ENCODE peak calls at places on chromosomes 6 and 20, in four cellular contexts. One of them, this sample, is unnamed.

GRCh38 chr20:9710685-9711084 is 128.2 kb downstream of the PAK5 start:
- DNase-seq in IMR-90: no peak
- DNase-seq in A549: no peak
- DNase-seq in testis: no peak
- DNase-seq in this sample: no peak

GRCh38 chr20:6892729-6893128 is 125.2 kb downstream of the BMP2 start:
- DNase-seq in A549: no peak
- DNase-seq in IMR-90: no peak
- DNase-seq in testis: no peak
- DNase-seq in this sample: no peak

GRCh38 chr20:63846128-63846771 is 15.0 kb upstream of the ABHD16B start:
- DNase-seq in A549: no peak
- DNase-seq in IMR-90: no peak
- DNase-seq in testis: peak; percentile 75
- DNase-seq in this sample: peak; percentile 58

GRCh38 chr20:23165307-23165750 is 79.2 kb upstream of the CD93 start:
- DNase-seq in A549: no peak
- DNase-seq in testis: no peak
- DNase-seq in IMR-90: no peak
- DNase-seq in this sample: no peak

GRCh38 chr6:131244942-131245341 is 109.7 kb downstream of the AKAP7 start:
- DNase-seq in A549: no peak
- DNase-seq in testis: no peak
- DNase-seq in IMR-90: no peak
- DNase-seq in this sample: no peak

GRCh38 chr6:159008656-159009288 is 8.8 kb upstream of the RSPH3 start:
- DNase-seq in A549: peak; percentile 29
- DNase-seq in testis: no peak
- DNase-seq in IMR-90: peak; percentile 28
- DNase-seq in this sample: peak; percentile 52

GRCh38 chr20:50868509-50869495 is 62.4 kb downstream of the ADNP start:
- DNase-seq in IMR-90: peak; percentile 79
- DNase-seq in testis: no peak
- DNase-seq in A549: peak; percentile 18
- DNase-seq in this sample: peak; percentile 59

GRCh38 chr6:11241793-11242201 is 9.3 kb upstream of the NEDD9 start:
- DNase-seq in testis: peak; percentile 90
- DNase-seq in A549: no peak
- DNase-seq in IMR-90: no peak
- DNase-seq in this sample: no peak

GRCh38 chr6:2426561-2427340 is 181.3 kb upstream of the GMDS start:
- DNase-seq in testis: no peak
- DNase-seq in IMR-90: peak; percentile 64
- DNase-seq in A549: no peak
- DNase-seq in this sample: no peak

GRCh38 chr6:25175216-25175615 is 104.0 kb upstream of the CARMIL1 start:
- DNase-seq in A549: peak; percentile 36
- DNase-seq in IMR-90: peak; percentile 11
- DNase-seq in testis: no peak
- DNase-seq in this sample: peak; percentile 47

GRCh38 chr6:131954775-131955107 is 3.6 kb upstream of the CCN2 start:
- DNase-seq in A549: peak; percentile 94
- DNase-seq in testis: peak; percentile 35
- DNase-seq in IMR-90: peak; percentile 99
- DNase-seq in this sample: peak; percentile 86

GRCh38 chr6:28772480-28773381 is 151.1 kb downstream of the TRIM27 start:
- DNase-seq in testis: no peak
- DNase-seq in A549: no peak
- DNase-seq in IMR-90: no peak
- DNase-seq in this sample: no peak

GRCh38 chr6:121333196-121333595 is 1.1 kb downstream of the TBC1D32 start:
- DNase-seq in IMR-90: no peak
- DNase-seq in A549: no peak
- DNase-seq in testis: no peak
- DNase-seq in this sample: no peak

GRCh38 chr20:57573893-57574292 is 13.0 kb downstream of the PCK1 start:
- DNase-seq in testis: no peak
- DNase-seq in IMR-90: no peak
- DNase-seq in A549: no peak
- DNase-seq in this sample: no peak

DNA sequence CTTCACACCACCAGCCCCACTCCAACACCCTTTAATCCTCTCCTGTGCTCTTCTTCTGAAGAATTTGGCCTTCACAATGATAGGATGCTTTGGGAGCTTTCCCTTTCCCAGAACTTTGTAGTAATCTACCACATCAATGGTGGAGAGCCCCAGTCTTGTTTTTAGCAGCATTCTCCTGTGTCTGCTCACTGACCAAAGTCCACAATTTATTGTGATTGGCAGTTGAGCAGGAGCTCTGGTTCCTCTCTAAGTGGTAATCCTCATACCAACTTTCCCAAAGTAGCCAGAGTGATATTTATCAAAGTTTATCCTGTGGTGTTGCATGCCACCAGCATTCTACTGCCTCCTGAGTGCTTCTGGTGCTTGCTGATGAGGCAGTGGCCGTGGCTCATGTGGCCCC is 29.0 kb upstream of the OPN5 start:
- DNase-seq in A549: no peak
- DNase-seq in IMR-90: no peak
- DNase-seq in testis: no peak
- DNase-seq in this sample: no peak
- TF ChIP-seq CTCF in A549: no peak
- TF ChIP-seq CTCF in IMR-90: no peak
- TF ChIP-seq CTCF in testis: no peak
- TF ChIP-seq CTCF in this sample: no peak

GRCh38 chr6:7143161-7143974 is 35.6 kb downstream of the RREB1 start:
- DNase-seq in IMR-90: no peak
- DNase-seq in testis: peak; percentile 63
- DNase-seq in A549: no peak
- DNase-seq in this sample: no peak
- H3K27ac ChIP-seq in IMR-90: no peak overlapping the region
- H3K27ac ChIP-seq in testis: peak overlapping the region; percentile 98
- H3K27ac ChIP-seq in A549: no peak overlapping the region
- H3K27ac ChIP-seq in this sample: no peak overlapping the region

GRCh38 chr6:123965894-123966293 is 162.2 kb downstream of the NKAIN2 start:
- DNase-seq in testis: no peak
- DNase-seq in IMR-90: peak; percentile 23
- DNase-seq in A549: peak; percentile 7
- DNase-seq in this sample: peak; percentile 34
- TF ChIP-seq CTCF in testis: no peak
- TF ChIP-seq CTCF in IMR-90: peak; percentile 59
- TF ChIP-seq CTCF in A549: no peak
- TF ChIP-seq CTCF in this sample: no peak

GRCh38 chr6:44665143-44665542 is 277.6 kb downstream of the CDC5L start:
- DNase-seq in IMR-90: no peak
- DNase-seq in A549: no peak
- DNase-seq in testis: no peak
- DNase-seq in this sample: no peak

GRCh38 chr6:44667226-44667625 is 279.7 kb downstream of the CDC5L start:
- DNase-seq in A549: no peak
- DNase-seq in IMR-90: peak; percentile 77
- DNase-seq in testis: no peak
- DNase-seq in this sample: no peak

GRCh38 chr6:44667668-44668390 is 280.3 kb downstream of the CDC5L start:
- DNase-seq in A549: peak; percentile 38
- DNase-seq in IMR-90: no peak
- DNase-seq in testis: peak; percentile 63
- DNase-seq in this sample: no peak

GRCh38 chr6:44665683-44666082 is 278.2 kb downstream of the CDC5L start:
- DNase-seq in IMR-90: no peak
- DNase-seq in testis: no peak
- DNase-seq in A549: no peak
- DNase-seq in this sample: no peak

GRCh38 chr6:44666324-44666723 is 278.8 kb downstream of the CDC5L start:
- DNase-seq in testis: no peak
- DNase-seq in A549: no peak
- DNase-seq in IMR-90: no peak
- DNase-seq in this sample: no peak
- H3K27ac ChIP-seq in testis: no peak overlapping the region
- H3K27ac ChIP-seq in A549: no peak overlapping the region
- H3K27ac ChIP-seq in IMR-90: no peak overlapping the region
- H3K27ac ChIP-seq in this sample: no peak overlapping the region

DNA sequence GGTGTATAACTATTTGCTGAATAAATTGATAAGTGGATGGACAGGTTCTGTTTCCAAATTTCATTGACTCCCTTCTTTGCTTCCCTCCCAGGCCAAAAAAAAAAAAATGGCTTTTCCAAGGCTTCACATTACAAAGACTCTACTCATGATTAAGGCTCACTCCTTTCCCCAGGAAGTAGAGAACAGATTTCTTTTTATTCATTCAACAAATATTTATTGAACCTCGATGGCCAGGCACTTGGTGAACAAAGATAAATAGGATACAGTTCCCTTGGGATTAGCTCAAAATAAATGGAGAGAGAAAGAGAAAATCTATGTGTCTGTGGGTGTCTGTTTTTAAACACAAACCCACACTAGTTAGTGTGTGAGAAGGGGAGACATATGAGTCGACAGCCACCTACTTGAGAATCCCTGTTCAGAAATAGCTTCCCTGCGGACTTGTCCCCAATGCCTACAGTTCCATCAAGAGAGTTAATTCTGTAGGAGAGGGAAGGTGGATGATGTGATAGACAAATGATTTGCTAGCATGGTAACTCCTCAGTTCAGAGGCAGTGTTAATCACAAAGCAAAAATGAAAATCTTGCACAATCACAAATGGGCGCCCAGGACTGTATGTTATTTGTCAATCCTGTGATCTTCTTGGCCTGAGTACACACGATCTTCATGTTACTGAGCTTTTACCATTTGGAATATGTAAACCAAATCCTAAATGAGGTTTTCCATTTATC is 20.3 kb downstream of the TRAF3IP2 start:
- DNase-seq in testis: no peak
- DNase-seq in IMR-90: peak; percentile 75
- DNase-seq in A549: no peak
- DNase-seq in this sample: no peak
- TF ChIP-seq CTCF in testis: no peak
- TF ChIP-seq CTCF in IMR-90: no peak
- TF ChIP-seq CTCF in A549: no peak
- TF ChIP-seq CTCF in this sample: no peak

DNA sequence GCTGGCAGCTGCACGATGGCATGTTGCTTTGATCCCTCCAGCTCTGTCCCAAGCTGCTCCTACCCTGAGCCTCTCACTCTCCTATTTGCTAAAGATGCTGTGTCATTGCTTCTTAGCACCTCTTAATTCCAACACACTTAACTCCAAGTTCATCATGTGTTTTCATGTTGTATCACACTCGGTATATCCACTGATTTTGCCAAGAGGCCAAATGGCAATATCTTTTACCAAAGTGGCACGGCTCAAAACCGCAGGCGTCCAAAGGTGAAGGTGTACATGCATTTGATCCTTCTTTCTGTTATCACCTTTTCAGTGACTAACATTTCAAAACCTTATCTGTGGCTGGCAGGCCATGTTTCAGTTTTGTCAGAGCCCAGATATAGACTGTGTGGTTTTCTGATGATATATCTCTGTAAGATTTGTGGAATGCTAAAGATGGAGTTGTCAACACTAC is 217.0 kb downstream of the TBX18 start:
- DNase-seq in A549: no peak
- DNase-seq in IMR-90: no peak
- DNase-seq in testis: no peak
- DNase-seq in this sample: no peak
- H3K27ac ChIP-seq in A549: no peak overlapping the region
- H3K27ac ChIP-seq in IMR-90: no peak overlapping the region
- H3K27ac ChIP-seq in testis: no peak overlapping the region
- H3K27ac ChIP-seq in this sample: no peak overlapping the region

GRCh38 chr6:85453052-85453451 is 3.2 kb downstream of the NT5E start:
- DNase-seq in A549: no peak
- DNase-seq in IMR-90: no peak
- DNase-seq in testis: no peak
- DNase-seq in this sample: no peak

GRCh38 chr6:85453490-85453889 is 3.6 kb downstream of the NT5E start:
- DNase-seq in A549: no peak
- DNase-seq in testis: no peak
- DNase-seq in IMR-90: no peak
- DNase-seq in this sample: no peak

GRCh38 chr6:85458184-85458583 is 8.3 kb downstream of the NT5E start:
- DNase-seq in IMR-90: no peak
- DNase-seq in testis: no peak
- DNase-seq in A549: no peak
- DNase-seq in this sample: no peak

GRCh38 chr6:85456782-85457181 is 6.9 kb downstream of the NT5E start:
- DNase-seq in A549: no peak
- DNase-seq in IMR-90: no peak
- DNase-seq in testis: no peak
- DNase-seq in this sample: no peak

GRCh38 chr6:85455627-85456026 is 5.7 kb downstream of the NT5E start:
- DNase-seq in IMR-90: no peak
- DNase-seq in testis: no peak
- DNase-seq in A549: no peak
- DNase-seq in this sample: no peak
- TF ChIP-seq CTCF in IMR-90: no peak
- TF ChIP-seq CTCF in testis: no peak
- TF ChIP-seq CTCF in A549: no peak
- TF ChIP-seq CTCF in this sample: no peak

GRCh38 chr6:38443750-38444149 is 196.0 kb downstream of the BTBD9 start:
- DNase-seq in IMR-90: no peak
- DNase-seq in testis: no peak
- DNase-seq in A549: no peak
- DNase-seq in this sample: no peak
- H3K27ac ChIP-seq in IMR-90: no peak overlapping the region
- H3K27ac ChIP-seq in testis: no peak overlapping the region
- H3K27ac ChIP-seq in A549: no peak overlapping the region
- H3K27ac ChIP-seq in this sample: no peak overlapping the region

GRCh38 chr20:40532103-40532502 is 156.9 kb downstream of the MAFB start:
- DNase-seq in A549: peak; percentile 43
- DNase-seq in IMR-90: no peak
- DNase-seq in testis: peak; percentile 27
- DNase-seq in this sample: no peak
- TF ChIP-seq CTCF in A549: peak; percentile 17
- TF ChIP-seq CTCF in IMR-90: no peak
- TF ChIP-seq CTCF in testis: no peak
- TF ChIP-seq CTCF in this sample: no peak

This sample was measured in RWPE1.